ENCODE peak calls at places on chromosomes 13 and 19, in six cellular contexts. U is PC-3, Q is GM23248, I is GM23338, H is SK-N-SH, B is MM.1S. E is an unnamed sample. For H3F3A, H3K4me1 and H3K9me2, the result is how much of the 10 kb centered on the place peaks cover.

GRCh38 chr13:103883152-103883551 is 816.9 kb upstream of the SLC10A2 start:
- DNase-seq in H (peak), Q (peak), I (peak), U (peak), B (no peak), E (peak)

GRCh38 chr19:38675611-38676010 is 28.2 kb downstream of the ACTN4 start:
- DNase-seq in I (no peak), B (peak), Q (peak), U (no peak), H (no peak), E (no peak)

GRCh38 chr19:30670011-30670329 is 297.8 kb downstream of the ZNF536 start:
- DNase-seq in I (peak), Q (no peak), B (no peak), U (no peak), H (no peak), E (no peak)

GRCh38 chr13:113275387-113275786 is 21.7 kb upstream of the LAMP1 start:
- DNase-seq in U (peak), B (peak), Q (peak), I (peak), H (peak), E (peak)

GRCh38 chr19:55087542-55087935 is 11.9 kb downstream of the EPS8L1 start:
- DNase-seq in H (no peak), B (no peak), Q (peak), I (peak), U (no peak), E (no peak)

GRCh38 chr19:46753420-46754155 is 7.3 kb upstream of the STRN4 start:
- DNase-seq in Q (peak), I (peak), U (peak), B (peak), H (peak), E (no peak)

GRCh38 chr19:6236310-6237291 is 43.2 kb downstream of the MLLT1 start:
- DNase-seq in U (peak), H (peak), B (no peak), Q (no peak), I (peak), E (peak)

GRCh38 chr19:45973564-45974338 is at the start of gene NOVA2:
- DNase-seq in I (peak), Q (peak), H (peak), U (peak), B (no peak), E (peak)

GRCh38 chr13:41117859-41118258 is 14.7 kb downstream of the KBTBD6 start:
- DNase-seq in Q (no peak), B (no peak), I (no peak), U (no peak), H (no peak), E (no peak)

GRCh38 chr19:40601061-40601973 is at the start of gene LTBP4:
- DNase-seq in Q (peak), I (peak), U (no peak), B (peak), H (peak), E (no peak)

GRCh38 chr13:39144941-39145533 is 106.8 kb downstream of the NHLRC3 start:
- DNase-seq in Q (peak), U (peak), B (peak), H (peak), I (peak), E (peak)

GRCh38 chr19:29293736-29294342 is 80.9 kb upstream of the UQCRFS1 start:
- DNase-seq in I (no peak), B (no peak), Q (peak), U (no peak), H (no peak), E (no peak)

GRCh38 chr19:6639439-6639838 is 30.5 kb downstream of the TNFSF14 start:
- DNase-seq in U (peak), Q (peak), H (no peak), B (no peak), I (no peak), E (no peak)

GRCh38 chr19:12789098-12789903 is 2.0 kb upstream of the JUNB start:
- DNase-seq in U (peak), B (peak), H (no peak), I (peak), Q (peak), E (no peak)

GRCh38 chr19:29505034-29505824 is 20.6 kb upstream of the VSTM2B start:
- DNase-seq in U (no peak), I (no peak), B (no peak), H (no peak), Q (no peak), E (no peak)

DNA sequence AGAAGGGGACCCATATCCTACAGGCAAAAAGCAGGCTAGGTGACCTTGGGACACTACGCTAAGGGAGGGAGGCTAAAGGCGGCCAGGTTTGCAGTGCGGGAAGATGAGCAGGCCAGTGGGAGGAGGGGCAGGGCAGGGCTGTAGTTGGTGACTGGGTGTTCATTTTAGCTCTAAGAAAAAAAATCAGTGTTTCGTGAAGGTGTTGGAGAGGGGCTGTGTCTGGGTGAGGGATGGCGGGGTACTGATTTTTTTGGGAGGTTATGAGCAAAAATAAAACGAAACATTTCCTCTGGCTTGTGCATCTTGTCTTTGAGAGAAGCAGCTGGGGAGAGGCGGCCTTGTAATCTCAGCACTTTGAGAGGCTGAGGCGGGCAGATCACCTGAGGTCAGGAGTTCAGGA is 4.3 kb upstream of the NUP62 start:
- DNase-seq in I (no peak), Q (no peak), B (no peak), U (no peak), H (no peak), E (no peak)
- H3F3A ChIP-seq in I (under half), Q (under half), B (under half), U (under half), H (under half), E (under half)

DNA sequence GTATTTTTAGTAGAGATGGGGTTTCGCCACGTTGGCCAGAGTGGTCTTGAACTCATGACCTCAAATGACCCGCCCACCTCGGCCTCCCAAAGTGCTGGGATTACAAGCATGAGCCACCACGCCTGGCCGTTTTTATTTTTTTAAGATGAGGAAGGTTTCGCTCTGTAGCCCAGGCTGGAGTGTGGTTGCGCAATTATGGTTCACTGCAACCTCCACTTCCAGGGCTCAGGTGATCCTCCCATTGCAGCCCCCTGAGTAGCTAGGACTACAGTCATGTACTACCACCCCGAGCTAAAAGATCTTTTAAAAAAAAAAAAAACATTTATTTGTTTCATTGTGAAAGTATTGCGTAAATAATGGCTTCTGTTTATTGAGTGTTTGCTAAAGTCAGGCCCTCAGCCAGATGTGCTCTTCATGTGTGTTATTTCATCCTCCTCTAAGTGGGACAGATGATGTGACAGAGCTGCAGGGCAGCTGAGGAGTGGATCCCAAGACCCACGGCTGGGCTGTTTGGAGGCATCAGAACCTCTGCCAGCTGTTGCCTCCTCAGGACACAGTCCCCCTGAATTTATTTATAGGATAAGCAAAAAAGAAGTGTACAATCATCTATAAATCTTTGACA is 18.5 kb downstream of the ILF3 start:
- DNase-seq in H (no peak), U (no peak), I (no peak), B (no peak), Q (no peak), E (no peak)
- H3K4me1 ChIP-seq in H (under half), U (under half), I (under half), B (under half), Q (under half), E (under half)

GRCh38 chr19:16159655-16160054 is 13.7 kb downstream of the CIB3 start:
- DNase-seq in B (no peak), H (no peak), U (no peak), I (no peak), Q (no peak), E (no peak)

GRCh38 chr19:16164222-16164890 is 9.0 kb downstream of the CIB3 start:
- DNase-seq in H (no peak), B (no peak), I (no peak), Q (no peak), U (no peak), E (no peak)

GRCh38 chr19:16160943-16161560 is 12.3 kb downstream of the CIB3 start:
- DNase-seq in I (no peak), H (no peak), Q (peak), U (peak), B (no peak), E (peak)

GRCh38 chr19:16160445-16160942 is 12.8 kb downstream of the CIB3 start:
- DNase-seq in I (no peak), H (no peak), B (no peak), U (no peak), Q (no peak), E (no peak)

GRCh38 chr19:16161848-16162247 is 11.5 kb downstream of the CIB3 start:
- DNase-seq in Q (peak), H (no peak), B (no peak), I (no peak), U (peak), E (peak)
- H3K9me2 ChIP-seq in Q (under half), H (under half), B (under half), I (under half), U (under half), E (under half)

DNA sequence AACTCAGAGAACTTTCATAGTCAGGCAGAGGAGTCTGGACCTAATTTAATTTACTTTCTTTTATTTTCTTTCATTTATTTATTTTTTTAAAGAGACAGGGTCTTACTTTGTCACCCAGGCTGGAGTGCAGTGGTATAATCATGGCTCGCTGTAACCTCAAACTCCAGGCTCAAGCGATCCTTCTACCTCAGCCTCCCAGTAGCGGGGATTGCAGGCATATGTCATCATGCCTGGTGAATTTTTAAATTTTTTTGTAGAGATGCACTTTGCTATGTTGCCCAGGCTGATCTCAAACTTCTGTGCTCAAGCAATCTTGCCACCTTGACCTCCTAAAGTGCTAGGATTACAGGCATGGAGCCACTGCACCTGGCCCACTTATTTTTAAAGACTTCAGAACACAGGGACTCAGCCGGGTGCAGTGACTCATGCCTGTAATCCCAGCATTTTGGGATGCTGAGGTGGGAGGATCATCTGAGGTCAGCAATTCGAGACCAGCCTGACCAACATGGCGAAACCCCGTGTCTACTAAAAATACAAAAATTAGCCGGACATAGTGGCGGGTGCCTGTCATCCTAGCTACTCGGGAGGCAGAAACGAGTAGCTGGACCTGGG is 50.6 kb downstream of the KLF5 start:
- DNase-seq in B (no peak), Q (no peak), H (no peak), U (no peak), I (no peak), E (no peak)
- H3F3A ChIP-seq in B (under half), Q (under half), H (under half), U (under half), I (under half), E (under half)

GRCh38 chr19:33245948-33246728 is 20.5 kb upstream of the SLC7A10 start:
- DNase-seq in I (peak), B (no peak), Q (no peak), H (peak), U (no peak), E (no peak)
- H3K4me1 ChIP-seq in I (under half), B (under half), Q (under half), H (under half), U (under half), E (under half)

GRCh38 chr19:10285393-10285792 is 1.4 kb upstream of the ICAM4 start:
- DNase-seq in H (no peak), U (no peak), Q (no peak), I (no peak), B (no peak), E (no peak)

GRCh38 chr19:10284641-10285278 is 2.0 kb upstream of the ICAM4 start:
- DNase-seq in H (no peak), Q (no peak), U (no peak), I (no peak), B (no peak), E (no peak)

GRCh38 chr19:10283786-10284540 is 2.8 kb upstream of the ICAM4 start:
- DNase-seq in U (no peak), Q (no peak), H (no peak), I (no peak), B (no peak), E (no peak)

GRCh38 chr19:10279737-10280442 is 6.9 kb upstream of the ICAM4 start:
- DNase-seq in I (no peak), H (no peak), Q (no peak), U (no peak), B (no peak), E (peak)

DNA sequence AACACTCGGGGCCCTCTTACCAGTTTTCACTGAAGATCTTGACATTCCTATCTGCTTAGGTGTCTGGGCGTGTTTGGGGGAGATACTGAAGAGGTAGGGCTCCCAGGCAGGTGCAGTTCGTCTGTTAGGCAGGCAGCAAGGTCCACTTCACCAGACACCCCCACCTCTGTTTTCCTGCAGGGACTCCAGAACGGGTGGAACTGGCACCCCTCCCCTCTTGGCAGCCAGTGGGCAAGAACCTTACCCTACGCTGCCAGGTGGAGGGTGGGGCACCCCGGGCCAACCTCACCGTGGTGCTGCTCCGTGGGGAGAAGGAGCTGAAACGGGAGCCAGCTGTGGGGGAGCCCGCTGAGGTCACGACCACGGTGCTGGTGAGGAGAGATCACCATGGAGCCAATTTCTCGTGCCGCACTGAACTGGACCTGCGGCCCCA is 3.4 kb upstream of the ICAM4 start:
- DNase-seq in H (no peak), I (no peak), U (peak), Q (no peak), B (no peak), E (peak)
- H3K9me2 ChIP-seq in H (under half), I (under half), U (under half), Q (under half), B (under half), E (under half)

GRCh38 chr13:30373727-30374126 is 48.6 kb upstream of the UBE2L5 start:
- DNase-seq in I (no peak), Q (no peak), H (no peak), U (no peak), B (peak), E (no peak)
- H3F3A ChIP-seq in I (under half), Q (under half), H (under half), U (under half), B (half or more), E (under half)

GRCh38 chr19:4505570-4506448 is 12.5 kb downstream of the PLIN4 start:
- DNase-seq in H (no peak), I (no peak), U (no peak), Q (no peak), B (no peak), E (no peak)
- H3K4me1 ChIP-seq in H (under half), I (under half), U (under half), Q (under half), B (under half), E (under half)

DNA sequence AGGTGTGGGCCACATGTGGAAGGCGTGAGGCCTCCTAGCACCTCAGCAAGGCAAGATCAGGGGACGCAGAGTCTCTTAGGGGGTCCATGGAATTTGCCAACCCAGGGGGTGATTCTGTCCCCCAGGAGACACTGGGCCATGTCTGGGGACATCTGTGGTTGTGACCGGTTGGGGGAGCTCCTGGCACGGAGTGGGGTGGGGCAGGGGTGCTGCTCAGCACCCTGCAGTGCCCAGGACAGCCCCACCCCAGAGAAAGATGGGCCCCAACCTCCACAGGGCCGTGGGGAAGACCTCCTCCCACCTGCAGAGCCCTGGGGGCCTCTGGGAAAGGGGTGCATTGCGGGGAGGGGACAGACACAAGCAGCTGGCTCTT is 4.0 kb downstream of the MKNK2 start:
- DNase-seq in I (no peak), U (no peak), Q (no peak), B (no peak), H (no peak), E (no peak)
- H3K9me2 ChIP-seq in I (under half), U (under half), Q (under half), B (under half), H (under half), E (under half)

GRCh38 chr19:32230441-32230840 is 115.0 kb upstream of the ZNF507 start:
- DNase-seq in B (no peak), H (no peak), I (no peak), Q (no peak), U (no peak), E (no peak)
- H3F3A ChIP-seq in B (under half), H (under half), I (under half), Q (under half), U (under half), E (under half)

E was measured in PC-9.